ENCODE peak calls at places on chromosomes 7 and 10, in four cellular contexts. O is cardiac septum; G is CD4-positive, CD25-positive, alpha-beta regulatory T cell; E is AG08396. F is an unnamed sample.

GRCh38 chr7:134667899-134668298 is 21.2 kb downstream of the BPGM start:
- DNase-seq in E (no peak), G (no peak), O (no peak), F (no peak)

GRCh38 chr7:47394216-47394615 is 187.7 kb downstream of the TNS3 start:
- DNase-seq in O (peak; percentile 66), E (no peak), G (no peak), F (no peak)

GRCh38 chr7:133434246-133434865 is 181.5 kb downstream of the EXOC4 start:
- DNase-seq in G (no peak), E (peak; percentile 46), O (no peak), F (no peak)

GRCh38 chr10:43268491-43268890 is 1.6 kb upstream of the RASGEF1A start:
- DNase-seq in G (no peak), O (no peak), E (peak; percentile 14), F (no peak)

GRCh38 chr7:157003445-157004049 is 6.9 kb downstream of the MNX1 start:
- DNase-seq in E (no peak), G (no peak), O (no peak), F (no peak)

GRCh38 chr7:2936891-2937580 is 92.9 kb upstream of the GNA12 start:
- DNase-seq in E (no peak), G (no peak), O (peak; percentile 41), F (no peak)

GRCh38 chr7:137846588-137847417 is at the start of gene DGKI:
- DNase-seq in G (no peak), O (no peak), E (peak; percentile 79), F (no peak)

GRCh38 chr10:130924138-130924819 is 387.2 kb downstream of the TCERG1L start:
- DNase-seq in G (no peak), O (no peak), E (no peak), F (no peak)

GRCh38 chr10:76122056-76122455 is 690.6 kb downstream of the LRMDA start:
- DNase-seq in O (no peak), G (no peak), E (no peak), F (no peak)

GRCh38 chr10:110803830-110804338 is 67.8 kb upstream of the PDCD4 start:
- DNase-seq in G (no peak), O (peak; percentile 72), E (peak; percentile 61), F (no peak)

GRCh38 chr10:110747609-110748464 is 103.7 kb downstream of the RBM20 start:
- DNase-seq in O (no peak), G (no peak), E (no peak), F (peak; percentile 27)

GRCh38 chr10:52739380-52740154 is 33.0 kb downstream of the MBL2 start:
- DNase-seq in G (no peak), E (no peak), O (no peak), F (no peak)

GRCh38 chr10:4688620-4689019 is 137.4 kb upstream of the AKR1E2 start:
- DNase-seq in E (no peak), O (no peak), G (no peak), F (no peak)

GRCh38 chr7:74356589-74357315 is 67.5 kb downstream of the CLIP2 start:
- DNase-seq in E (no peak), G (no peak), O (no peak), F (no peak)

GRCh38 chr7:132650498-132650897 is 74.2 kb upstream of the PLXNA4 start:
- DNase-seq in G (no peak), O (no peak), E (peak; percentile 57), F (no peak)

GRCh38 chr7:118079369-118079768 is 104.6 kb upstream of the LSM8 start:
- DNase-seq in O (no peak), E (no peak), G (no peak), F (no peak)

GRCh38 chr7:13282377-13282980 is 595.0 kb downstream of the ARL4A start:
- DNase-seq in O (no peak), G (no peak), E (no peak), F (no peak)

GRCh38 chr10:73625004-73625883 is 16.0 kb downstream of the MYOZ1 start:
- DNase-seq in O (no peak), E (peak; percentile 38), G (no peak), F (no peak)